ENCODE peak calls at places on chromosome 6, in five cellular contexts. Q, N, X, K and S are unnamed samples.

GRCh38 chr6:131059486-131059885 is 3.6 kb downstream of the EPB41L2 start:
- DNase-seq in X (no peak), N (no peak), Q (peak; percentile 63), K (no peak), S (no peak)

GRCh38 chr6:27668442-27669275 is 195.8 kb upstream of the ZNF184 start:
- DNase-seq in N (peak; percentile 88), K (no peak), Q (peak; percentile 79), X (no peak), S (peak; percentile 59)

GRCh38 chr6:154247119-154247814 is 109.3 kb downstream of the IPCEF1 start:
- DNase-seq in N (peak; percentile 56), K (no peak), Q (peak; percentile 7), X (no peak), S (no peak)

GRCh38 chr6:141131616-141132015 is 1001.1 kb upstream of the GJE1 start:
- DNase-seq in X (no peak), N (no peak), K (no peak), Q (no peak), S (no peak)

GRCh38 chr6:126094411-126094810 is 108.1 kb downstream of the TRMT11 start:
- DNase-seq in K (no peak), N (no peak), X (no peak), Q (no peak), S (no peak)

GRCh38 chr6:75077694-75078093 is 128.2 kb downstream of the COL12A1 start:
- DNase-seq in N (no peak), K (no peak), Q (no peak), X (no peak), S (no peak)

GRCh38 chr6:26251354-26252081 is 113.5 kb upstream of the BTN3A2 start:
- DNase-seq in X (peak; percentile 82), N (peak; percentile 91), Q (peak; percentile 92), K (peak; percentile 73), S (peak; percentile 41)

GRCh38 chr6:6418421-6418820 is 98.0 kb upstream of the F13A1 start:
- DNase-seq in Q (no peak), N (no peak), K (no peak), X (no peak), S (no peak)

GRCh38 chr6:3159805-3160781 is 2.7 kb upstream of the TUBB2A start:
- DNase-seq in X (no peak), K (no peak), Q (no peak), N (peak; percentile 28), S (no peak)

GRCh38 chr6:167758309-167759023 is 68.2 kb upstream of the AFDN start:
- DNase-seq in X (no peak), N (no peak), Q (no peak), K (no peak), S (no peak)
- TF ChIP-seq CTCF in X (no peak), N (no peak), Q (no peak), K (no peak), S (no peak)

GRCh38 chr6:139744038-139744437 is 369.6 kb upstream of the CITED2 start:
- DNase-seq in K (no peak), N (no peak), X (no peak), Q (no peak), S (no peak)

GRCh38 chr6:139738801-139739490 is 364.5 kb upstream of the CITED2 start:
- DNase-seq in K (no peak), X (no peak), N (no peak), Q (no peak), S (no peak)

GRCh38 chr6:139744891-139745290 is 370.4 kb upstream of the CITED2 start:
- DNase-seq in K (no peak), Q (no peak), N (no peak), X (no peak), S (no peak)

GRCh38 chr6:139743629-139744028 is 369.2 kb upstream of the CITED2 start:
- DNase-seq in X (no peak), Q (peak; percentile 92), N (no peak), K (no peak), S (no peak)

DNA sequence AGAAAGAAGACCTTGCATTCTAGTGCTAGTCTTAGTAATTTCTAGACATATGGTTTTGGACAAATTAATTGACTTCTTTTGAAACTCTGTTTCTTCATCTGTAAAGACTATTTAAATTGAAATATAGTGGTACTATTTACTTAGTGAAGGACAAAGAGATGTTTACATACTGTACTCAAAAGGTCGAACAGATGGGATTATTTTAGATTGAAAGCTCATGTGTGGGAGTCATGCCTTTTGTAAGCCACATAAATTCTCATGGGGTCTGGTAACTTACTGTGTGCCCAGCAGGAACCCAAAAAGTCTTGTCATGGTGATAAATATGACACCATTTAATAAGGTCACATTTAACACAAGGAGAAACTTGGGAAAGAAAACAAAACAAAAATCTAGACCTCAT is 368.2 kb upstream of the CITED2 start:
- DNase-seq in Q (peak; percentile 44), X (no peak), K (no peak), N (no peak), S (no peak)
- TF ChIP-seq CTCF in Q (no peak), X (no peak), K (no peak), N (no peak), S (no peak)

DNA sequence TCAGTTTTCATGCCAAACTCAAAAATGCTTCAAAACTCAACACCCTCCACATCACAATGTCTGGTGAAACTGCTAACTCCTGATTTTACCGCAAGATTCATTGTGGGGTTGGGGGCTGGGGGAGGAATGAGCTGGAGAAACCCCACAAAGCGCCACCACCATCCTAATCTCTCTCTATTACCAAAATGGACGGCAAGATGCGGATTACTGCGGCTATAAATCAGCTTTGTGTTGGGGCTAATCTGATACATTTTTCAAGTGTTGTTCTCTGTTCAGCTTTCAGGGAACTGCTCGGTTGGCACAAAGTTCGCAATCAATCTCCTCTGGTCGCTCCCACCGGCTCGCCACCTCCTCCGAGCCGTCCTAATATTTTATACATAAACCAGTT is 83.7 kb downstream of the TMEM242 start:
- DNase-seq in N (no peak), K (no peak), Q (no peak), X (no peak), S (no peak)
- TF ChIP-seq CTCF in N (no peak), K (no peak), Q (no peak), X (no peak), S (no peak)

GRCh38 chr6:163405412-163406309 is 8.9 kb upstream of the QKI start:
- DNase-seq in K (peak; percentile 81), X (peak; percentile 46), Q (peak; percentile 58), N (peak; percentile 48), S (no peak)
- TF ChIP-seq CTCF in K (no peak), X (no peak), Q (no peak), N (no peak), S (no peak)

DNA sequence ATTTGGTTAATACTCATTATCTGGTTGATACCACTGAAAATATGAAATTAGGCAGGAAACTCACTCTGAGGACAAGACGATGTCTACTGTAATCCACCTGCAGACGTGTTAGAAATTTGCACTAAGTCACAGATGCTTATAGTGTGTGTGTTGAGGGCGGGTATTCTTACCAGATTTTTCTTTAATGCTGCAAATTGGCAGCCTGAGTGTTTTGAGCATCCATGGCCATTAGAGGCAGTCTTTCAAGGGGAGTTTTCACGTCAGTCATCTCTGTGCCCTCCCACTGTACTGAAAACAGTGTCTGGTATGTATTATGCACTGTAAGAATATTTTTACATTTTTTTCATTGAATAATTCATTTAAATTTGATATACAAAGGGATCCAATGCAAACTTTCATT is 266.5 kb upstream of the QKI start:
- DNase-seq in N (peak; percentile 18), K (no peak), Q (no peak), X (no peak), S (no peak)
- TF ChIP-seq CTCF in N (peak; percentile 30), K (no peak), Q (no peak), X (no peak), S (no peak)

GRCh38 chr6:79712144-79712543 is 81.0 kb downstream of the SH3BGRL2 start:
- DNase-seq in N (no peak), K (no peak), Q (no peak), X (no peak), S (no peak)

GRCh38 chr6:79712616-79713015 is 81.5 kb downstream of the SH3BGRL2 start:
- DNase-seq in X (no peak), N (no peak), Q (no peak), K (no peak), S (no peak)

GRCh38 chr6:79710127-79710526 is 79.0 kb downstream of the SH3BGRL2 start:
- DNase-seq in X (no peak), N (no peak), Q (no peak), K (no peak), S (no peak)

GRCh38 chr6:79711167-79711566 is 80.0 kb downstream of the SH3BGRL2 start:
- DNase-seq in X (no peak), N (no peak), Q (no peak), K (no peak), S (no peak)

GRCh38 chr6:79713701-79714322 is 82.7 kb downstream of the SH3BGRL2 start:
- DNase-seq in Q (peak; percentile 54), X (peak; percentile 16), K (no peak), N (peak; percentile 78), S (peak; percentile 63)
- TF ChIP-seq CTCF in Q (peak; percentile 59), X (peak; percentile 57), K (no peak), N (peak; percentile 85), S (peak; percentile 46)

GRCh38 chr6:37802810-37803209 is 16.7 kb upstream of the ZFAND3 start:
- DNase-seq in N (no peak), K (peak; percentile 60), X (no peak), Q (no peak), S (no peak)

GRCh38 chr6:37804676-37805075 is 14.9 kb upstream of the ZFAND3 start:
- DNase-seq in N (no peak), K (no peak), Q (peak; percentile 43), X (no peak), S (no peak)

GRCh38 chr6:37806213-37806612 is 13.3 kb upstream of the ZFAND3 start:
- DNase-seq in K (no peak), N (no peak), X (no peak), Q (no peak), S (no peak)

GRCh38 chr6:37809144-37809543 is 10.4 kb upstream of the ZFAND3 start:
- DNase-seq in X (no peak), K (no peak), N (no peak), Q (peak; percentile 55), S (no peak)

DNA sequence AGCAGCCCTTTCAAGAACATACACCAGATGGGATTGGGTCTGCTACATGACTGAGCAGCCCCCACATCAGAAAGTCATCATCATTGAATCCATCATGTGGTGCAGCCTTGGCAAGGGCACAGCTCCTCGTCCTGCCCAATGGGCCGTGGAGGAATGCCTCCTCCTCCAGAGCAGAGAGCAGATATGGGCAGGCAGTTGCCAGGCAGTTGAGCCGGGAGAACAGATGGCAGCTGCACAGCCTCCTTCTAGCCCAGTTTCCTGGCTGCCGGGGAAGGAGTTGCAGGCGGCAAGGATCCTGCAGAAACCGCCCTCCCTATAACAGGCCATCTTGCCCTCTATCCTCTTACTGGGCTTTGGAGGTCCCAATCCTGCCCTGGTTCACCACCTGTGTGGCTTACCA is 11.9 kb upstream of the ZFAND3 start:
- DNase-seq in K (no peak), X (no peak), N (peak; percentile 42), Q (peak; percentile 43), S (no peak)
- TF ChIP-seq CTCF in K (no peak), X (no peak), N (no peak), Q (no peak), S (no peak)